ENCODE peak calls at places on chromosome 6, in four cellular contexts. One of them, this sample, is unnamed.

GRCh38 chr6:34689742-34690141 is 6.8 kb downstream of the ILRUN start:
- DNase-seq in endothelial cell of umbilical vein: no peak
- DNase-seq in prostate gland: no peak
- DNase-seq in HCT116: no peak
- DNase-seq in this sample: no peak

GRCh38 chr6:38483526-38483925 is 156.2 kb downstream of the BTBD9 start:
- DNase-seq in endothelial cell of umbilical vein: no peak
- DNase-seq in prostate gland: no peak
- DNase-seq in HCT116: no peak
- DNase-seq in this sample: no peak

GRCh38 chr6:153927867-153928266 is 111.2 kb upstream of the OPRM1 start:
- DNase-seq in endothelial cell of umbilical vein: no peak
- DNase-seq in prostate gland: no peak
- DNase-seq in HCT116: no peak
- DNase-seq in this sample: no peak

GRCh38 chr6:170164271-170164900 is 126.5 kb downstream of the DLL1 start:
- DNase-seq in endothelial cell of umbilical vein: no peak
- DNase-seq in prostate gland: no peak
- DNase-seq in HCT116: no peak
- DNase-seq in this sample: no peak

GRCh38 chr6:35724471-35724870 is 12.4 kb upstream of the ARMC12 start:
- DNase-seq in endothelial cell of umbilical vein: no peak
- DNase-seq in prostate gland: no peak
- DNase-seq in HCT116: no peak
- DNase-seq in this sample: no peak

GRCh38 chr6:81480139-81480538 is 272.3 kb downstream of the TENT5A start:
- DNase-seq in endothelial cell of umbilical vein: no peak
- DNase-seq in prostate gland: no peak
- DNase-seq in HCT116: no peak
- DNase-seq in this sample: no peak

GRCh38 chr6:148147431-148147830 is 195.2 kb upstream of the SASH1 start:
- DNase-seq in endothelial cell of umbilical vein: peak; percentile 12
- DNase-seq in prostate gland: no peak
- DNase-seq in HCT116: no peak
- DNase-seq in this sample: no peak

GRCh38 chr6:70327036-70327435 is 24.2 kb upstream of the COL9A1 start:
- DNase-seq in endothelial cell of umbilical vein: no peak
- DNase-seq in prostate gland: no peak
- DNase-seq in HCT116: no peak
- DNase-seq in this sample: no peak

GRCh38 chr6:144585217-144585814 is 300.2 kb downstream of the UTRN start:
- DNase-seq in endothelial cell of umbilical vein: peak; percentile 59
- DNase-seq in prostate gland: no peak
- DNase-seq in HCT116: peak; percentile 54
- DNase-seq in this sample: no peak

GRCh38 chr6:97198181-97198580 is 84.8 kb downstream of the MMS22L start:
- DNase-seq in endothelial cell of umbilical vein: no peak
- DNase-seq in prostate gland: no peak
- DNase-seq in HCT116: no peak
- DNase-seq in this sample: no peak

GRCh38 chr6:80211295-80211694 is 104.8 kb downstream of the BCKDHB start:
- DNase-seq in endothelial cell of umbilical vein: no peak
- DNase-seq in prostate gland: no peak
- DNase-seq in HCT116: no peak
- DNase-seq in this sample: no peak

GRCh38 chr6:99603421-99604160 is 3.0 kb upstream of the PRDM13 start:
- DNase-seq in endothelial cell of umbilical vein: peak; percentile 38
- DNase-seq in prostate gland: no peak
- DNase-seq in HCT116: no peak
- DNase-seq in this sample: no peak

GRCh38 chr6:155708100-155708499 is 252.5 kb upstream of the NOX3 start:
- DNase-seq in endothelial cell of umbilical vein: no peak
- DNase-seq in prostate gland: no peak
- DNase-seq in HCT116: no peak
- DNase-seq in this sample: no peak

GRCh38 chr6:41894366-41895299 is 542 bp downstream of the USP49 start:
- DNase-seq in endothelial cell of umbilical vein: peak; percentile 14
- DNase-seq in prostate gland: no peak
- DNase-seq in HCT116: no peak
- DNase-seq in this sample: no peak

GRCh38 chr6:169824021-169824420 is 72.6 kb downstream of the ERMARD start:
- DNase-seq in endothelial cell of umbilical vein: no peak
- DNase-seq in prostate gland: no peak
- DNase-seq in HCT116: no peak
- DNase-seq in this sample: peak; percentile 72

GRCh38 chr6:34196833-34197195 is 39.9 kb upstream of the HMGA1 start:
- DNase-seq in endothelial cell of umbilical vein: no peak
- DNase-seq in prostate gland: no peak
- DNase-seq in HCT116: no peak
- DNase-seq in this sample: no peak

GRCh38 chr6:83546636-83547035 is 34.3 kb downstream of the PRSS35 start:
- DNase-seq in endothelial cell of umbilical vein: no peak
- DNase-seq in prostate gland: no peak
- DNase-seq in HCT116: no peak
- DNase-seq in this sample: no peak

GRCh38 chr6:144534123-144534676 is 249.1 kb downstream of the UTRN start:
- DNase-seq in endothelial cell of umbilical vein: no peak
- DNase-seq in prostate gland: no peak
- DNase-seq in HCT116: no peak
- DNase-seq in this sample: no peak

GRCh38 chr6:22320750-22321149 is 23.9 kb upstream of the PRL start:
- DNase-seq in endothelial cell of umbilical vein: peak; percentile 79
- DNase-seq in prostate gland: no peak
- DNase-seq in HCT116: peak; percentile 24
- DNase-seq in this sample: no peak

GRCh38 chr6:134035823-134036296 is 16.6 kb downstream of the SLC2A12 start:
- DNase-seq in endothelial cell of umbilical vein: peak; percentile 19
- DNase-seq in prostate gland: peak; percentile 46
- DNase-seq in HCT116: peak; percentile 88
- DNase-seq in this sample: no peak

GRCh38 chr6:7262037-7262461 is 51.0 kb downstream of the SSR1 start:
- DNase-seq in endothelial cell of umbilical vein: no peak
- DNase-seq in prostate gland: no peak
- DNase-seq in HCT116: no peak
- DNase-seq in this sample: no peak

GRCh38 chr6:7784706-7785105 is 58.8 kb downstream of the BMP6 start:
- DNase-seq in endothelial cell of umbilical vein: peak; percentile 34
- DNase-seq in prostate gland: no peak
- DNase-seq in HCT116: no peak
- DNase-seq in this sample: no peak

GRCh38 chr6:113377362-113377942 is 479.7 kb upstream of the MARCKS start:
- DNase-seq in endothelial cell of umbilical vein: no peak
- DNase-seq in prostate gland: no peak
- DNase-seq in HCT116: no peak
- DNase-seq in this sample: no peak

GRCh38 chr6:137363805-137364138 is 130.4 kb downstream of the OLIG3 start:
- DNase-seq in endothelial cell of umbilical vein: no peak
- DNase-seq in prostate gland: no peak
- DNase-seq in HCT116: no peak
- DNase-seq in this sample: no peak

GRCh38 chr6:19153270-19153980 is 683.7 kb upstream of the ID4 start:
- DNase-seq in endothelial cell of umbilical vein: no peak
- DNase-seq in prostate gland: no peak
- DNase-seq in HCT116: no peak
- DNase-seq in this sample: no peak

GRCh38 chr6:155177369-155177961 is 86.3 kb upstream of the CLDN20 start:
- DNase-seq in endothelial cell of umbilical vein: peak; percentile 82
- DNase-seq in prostate gland: peak; percentile 65
- DNase-seq in HCT116: peak; percentile 61
- DNase-seq in this sample: no peak

GRCh38 chr6:151806757-151807512 is 547 bp upstream of the ESR1 start:
- DNase-seq in endothelial cell of umbilical vein: no peak
- DNase-seq in prostate gland: no peak
- DNase-seq in HCT116: no peak
- DNase-seq in this sample: no peak

GRCh38 chr6:20572940-20573339 is 38.7 kb downstream of the CDKAL1 start:
- DNase-seq in endothelial cell of umbilical vein: peak; percentile 79
- DNase-seq in prostate gland: no peak
- DNase-seq in HCT116: no peak
- DNase-seq in this sample: no peak

GRCh38 chr6:112100561-112100960 is 13.2 kb downstream of the FAM229B start:
- DNase-seq in endothelial cell of umbilical vein: no peak
- DNase-seq in prostate gland: no peak
- DNase-seq in HCT116: no peak
- DNase-seq in this sample: no peak

GRCh38 chr6:141463237-141463977 is 669.3 kb upstream of the GJE1 start:
- DNase-seq in endothelial cell of umbilical vein: no peak
- DNase-seq in prostate gland: no peak
- DNase-seq in HCT116: no peak
- DNase-seq in this sample: no peak

GRCh38 chr6:155103816-155104366 is 108.8 kb downstream of the TIAM2 start:
- DNase-seq in endothelial cell of umbilical vein: no peak
- DNase-seq in prostate gland: no peak
- DNase-seq in HCT116: no peak
- DNase-seq in this sample: no peak

GRCh38 chr6:2876210-2877056 is 26.7 kb downstream of the SERPINB9 start:
- DNase-seq in endothelial cell of umbilical vein: peak; percentile 98
- DNase-seq in prostate gland: no peak
- DNase-seq in HCT116: peak; percentile 58
- DNase-seq in this sample: no peak

GRCh38 chr6:108558372-108559096 is 2.2 kb upstream of the FOXO3 start:
- DNase-seq in endothelial cell of umbilical vein: peak; percentile 99
- DNase-seq in prostate gland: peak; percentile 99
- DNase-seq in HCT116: peak; percentile 97
- DNase-seq in this sample: no peak
- TF ChIP-seq POLR2AphosphoS5 in endothelial cell of umbilical vein: peak; percentile 69
- TF ChIP-seq POLR2AphosphoS5 in prostate gland: peak; percentile 96
- TF ChIP-seq POLR2AphosphoS5 in HCT116: peak; percentile 36
- TF ChIP-seq POLR2AphosphoS5 in this sample: peak; percentile 81

GRCh38 chr6:31114970-31115849 is 610 bp downstream of the PSORS1C1 start:
- DNase-seq in endothelial cell of umbilical vein: peak; percentile 51
- DNase-seq in prostate gland: peak; percentile 43
- DNase-seq in HCT116: peak; percentile 58
- DNase-seq in this sample: no peak
- TF ChIP-seq CTCF in endothelial cell of umbilical vein: peak; percentile 20
- TF ChIP-seq CTCF in prostate gland: peak; percentile 19
- TF ChIP-seq CTCF in HCT116: peak; percentile 53
- TF ChIP-seq CTCF in this sample: no peak

GRCh38 chr6:138499303-138499991 is at the start of gene NHSL1:
- DNase-seq in endothelial cell of umbilical vein: no peak
- DNase-seq in prostate gland: no peak
- DNase-seq in HCT116: no peak
- DNase-seq in this sample: no peak
- TF ChIP-seq POLR2AphosphoS5 in endothelial cell of umbilical vein: no peak
- TF ChIP-seq POLR2AphosphoS5 in prostate gland: no peak
- TF ChIP-seq POLR2AphosphoS5 in HCT116: no peak
- TF ChIP-seq POLR2AphosphoS5 in this sample: no peak

DNA sequence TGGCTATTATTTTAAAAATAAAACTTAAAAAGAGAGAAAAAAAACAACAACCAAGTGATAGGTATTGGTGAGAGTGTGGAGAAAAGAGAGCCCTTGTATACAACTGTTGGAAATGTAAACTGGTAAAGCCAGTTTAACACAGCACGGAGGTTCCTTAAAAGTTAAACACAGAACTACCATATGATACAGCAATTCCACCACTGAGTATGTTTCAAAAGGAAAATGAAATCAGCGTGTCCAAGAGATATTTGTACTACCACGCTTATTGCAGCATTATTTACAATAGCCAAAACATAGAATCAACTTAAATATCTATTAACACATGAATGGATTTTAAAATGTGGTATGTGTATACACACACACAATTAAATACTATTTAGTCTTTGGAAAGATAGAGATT is 1.1 kb downstream of the PTCHD4 start:
- DNase-seq in endothelial cell of umbilical vein: peak; percentile 41
- DNase-seq in prostate gland: peak; percentile 4
- DNase-seq in HCT116: no peak
- DNase-seq in this sample: no peak
- TF ChIP-seq CTCF in endothelial cell of umbilical vein: no peak
- TF ChIP-seq CTCF in prostate gland: no peak
- TF ChIP-seq CTCF in HCT116: no peak
- TF ChIP-seq CTCF in this sample: no peak

GRCh38 chr6:11368760-11369159 is 136.3 kb upstream of the NEDD9 start:
- DNase-seq in endothelial cell of umbilical vein: no peak
- DNase-seq in prostate gland: no peak
- DNase-seq in HCT116: no peak
- DNase-seq in this sample: no peak

GRCh38 chr6:11373208-11373607 is 140.7 kb upstream of the NEDD9 start:
- DNase-seq in endothelial cell of umbilical vein: no peak
- DNase-seq in prostate gland: no peak
- DNase-seq in HCT116: no peak
- DNase-seq in this sample: no peak

GRCh38 chr6:11368264-11368663 is 135.8 kb upstream of the NEDD9 start:
- DNase-seq in endothelial cell of umbilical vein: peak; percentile 14
- DNase-seq in prostate gland: no peak
- DNase-seq in HCT116: no peak
- DNase-seq in this sample: no peak

GRCh38 chr6:11367638-11368199 is 135.3 kb upstream of the NEDD9 start:
- DNase-seq in endothelial cell of umbilical vein: no peak
- DNase-seq in prostate gland: no peak
- DNase-seq in HCT116: no peak
- DNase-seq in this sample: no peak

DNA sequence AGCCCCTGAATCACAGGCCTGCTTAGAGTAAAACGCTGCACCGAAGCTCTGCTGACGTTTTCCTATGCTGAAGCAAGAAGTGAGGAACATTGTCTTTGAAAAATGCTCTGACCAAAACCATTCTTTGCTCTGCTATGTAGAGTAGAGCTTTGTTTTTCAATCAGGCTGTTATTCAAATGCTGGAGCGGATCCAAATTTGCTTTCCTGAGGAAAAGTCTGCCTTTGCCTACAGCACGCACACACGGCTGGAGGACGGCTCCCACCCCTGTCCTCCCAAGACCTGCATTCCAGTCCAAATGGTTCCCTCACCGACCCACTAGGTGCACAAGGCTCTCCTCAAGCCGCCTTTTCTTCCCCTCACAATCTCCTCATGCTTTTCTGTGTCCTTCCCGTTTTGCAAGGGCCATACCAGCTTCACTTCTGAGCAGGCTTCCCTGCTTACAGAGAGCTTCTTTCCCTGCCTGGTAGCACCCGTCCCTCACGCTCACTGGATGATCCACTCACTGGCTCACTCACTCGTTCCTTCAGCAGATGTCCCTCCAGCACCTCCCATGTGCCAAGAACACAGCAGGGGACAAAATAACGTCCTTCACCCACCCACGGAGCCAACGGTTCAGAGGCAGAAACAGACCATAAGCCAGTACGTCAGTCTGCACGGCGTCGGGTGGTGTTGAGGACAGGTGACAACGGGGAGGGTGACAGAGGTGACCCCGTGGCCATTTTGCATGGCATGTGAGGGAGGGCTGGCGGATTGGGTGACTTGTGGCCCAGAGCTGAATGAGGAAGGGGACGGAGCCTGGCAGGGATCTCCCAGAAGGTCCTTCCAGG is 137.9 kb upstream of the NEDD9 start:
- DNase-seq in endothelial cell of umbilical vein: peak; percentile 92
- DNase-seq in prostate gland: no peak
- DNase-seq in HCT116: no peak
- DNase-seq in this sample: no peak
- TF ChIP-seq POLR2AphosphoS5 in endothelial cell of umbilical vein: peak; percentile 30
- TF ChIP-seq POLR2AphosphoS5 in prostate gland: no peak
- TF ChIP-seq POLR2AphosphoS5 in HCT116: no peak
- TF ChIP-seq POLR2AphosphoS5 in this sample: no peak

GRCh38 chr6:53064726-53065265 is 408 bp upstream of the FBXO9 start:
- DNase-seq in endothelial cell of umbilical vein: peak; percentile 98
- DNase-seq in prostate gland: peak; percentile 99
- DNase-seq in HCT116: peak; percentile 97
- DNase-seq in this sample: peak; percentile 97
- TF ChIP-seq CTCF in endothelial cell of umbilical vein: no peak
- TF ChIP-seq CTCF in prostate gland: no peak
- TF ChIP-seq CTCF in HCT116: no peak
- TF ChIP-seq CTCF in this sample: peak; percentile 15

GRCh38 chr6:127342296-127342945 is 988 bp downstream of the ECHDC1 start:
- DNase-seq in endothelial cell of umbilical vein: peak; percentile 54
- DNase-seq in prostate gland: peak; percentile 34
- DNase-seq in HCT116: no peak
- DNase-seq in this sample: no peak
- TF ChIP-seq POLR2AphosphoS5 in endothelial cell of umbilical vein: no peak
- TF ChIP-seq POLR2AphosphoS5 in prostate gland: peak; percentile 38
- TF ChIP-seq POLR2AphosphoS5 in HCT116: no peak
- TF ChIP-seq POLR2AphosphoS5 in this sample: no peak